ENCODE peak calls at places on chromosomes 12 and 14, in eight cellular contexts. N is Calu3, K is tibial artery, Y is GM13977, J is PC-9, V is stomach, I is cardiac fibroblast, S is endothelial cell. U is an unnamed sample.

GRCh38 chr12:40146800-40147797 is 41.2 kb upstream of the SLC2A13 start:
- DNase-seq in N (no peak), K (no peak), Y (no peak), J (no peak), V (no peak), I (no peak), S (no peak), U (no peak)

GRCh38 chr14:105075364-105076295 is 10.4 kb upstream of the GPR132 start:
- DNase-seq in N (no peak), K (no peak), Y (peak; percentile 88), J (no peak), V (no peak), I (no peak), S (no peak), U (peak; percentile 87)

GRCh38 chr14:94021416-94022157 is 4.6 kb upstream of the OTUB2 start:
- DNase-seq in N (no peak), K (no peak), Y (no peak), J (no peak), V (no peak), I (no peak), S (no peak), U (no peak)

GRCh38 chr12:110258466-110258865 is 22.6 kb upstream of the ATP2A2 start:
- DNase-seq in N (no peak), K (no peak), Y (no peak), J (no peak), V (no peak), I (no peak), S (no peak), U (no peak)

GRCh38 chr12:86233126-86233525 is 23.1 kb downstream of the MGAT4C start:
- DNase-seq in N (no peak), K (no peak), Y (no peak), J (no peak), V (no peak), I (no peak), S (no peak), U (no peak)

GRCh38 chr12:68240975-68241374 is 12.4 kb downstream of the IL22 start:
- DNase-seq in N (no peak), K (peak; percentile 27), Y (peak; percentile 67), J (no peak), V (no peak), I (peak; percentile 46), S (no peak), U (peak; percentile 66)

GRCh38 chr14:71856199-71856919 is 75.9 kb upstream of the RGS6 start:
- DNase-seq in N (no peak), K (no peak), Y (no peak), J (no peak), V (no peak), I (no peak), S (no peak), U (no peak)

GRCh38 chr12:108629824-108630476 is 3.7 kb downstream of the SELPLG start:
- DNase-seq in N (no peak), K (peak; percentile 20), Y (no peak), J (peak; percentile 58), V (no peak), I (peak; percentile 88), S (no peak), U (no peak)

GRCh38 chr12:25295361-25295760 is 44.6 kb upstream of the KRAS start:
- DNase-seq in N (no peak), K (no peak), Y (no peak), J (no peak), V (no peak), I (no peak), S (no peak), U (no peak)

GRCh38 chr14:68519788-68520187 is 273.1 kb downstream of the ZFP36L1 start:
- DNase-seq in N (no peak), K (no peak), Y (peak; percentile 31), J (no peak), V (no peak), I (no peak), S (no peak), U (peak; percentile 50)

GRCh38 chr12:113040722-113041168 is 15.8 kb upstream of the DTX1 start:
- DNase-seq in N (peak; percentile 76), K (peak; percentile 92), Y (no peak), J (peak; percentile 65), V (peak; percentile 44), I (peak; percentile 98), S (no peak), U (no peak)

GRCh38 chr14:99524804-99525698 is 43.8 kb downstream of the CCNK start:
- DNase-seq in N (peak; percentile 35), K (no peak), Y (no peak), J (no peak), V (peak; percentile 60), I (peak; percentile 51), S (no peak), U (no peak)

GRCh38 chr12:7114851-7115250 is 5.8 kb upstream of the C1RL start:
- DNase-seq in N (no peak), K (peak; percentile 13), Y (no peak), J (no peak), V (no peak), I (no peak), S (no peak), U (no peak)

DNA sequence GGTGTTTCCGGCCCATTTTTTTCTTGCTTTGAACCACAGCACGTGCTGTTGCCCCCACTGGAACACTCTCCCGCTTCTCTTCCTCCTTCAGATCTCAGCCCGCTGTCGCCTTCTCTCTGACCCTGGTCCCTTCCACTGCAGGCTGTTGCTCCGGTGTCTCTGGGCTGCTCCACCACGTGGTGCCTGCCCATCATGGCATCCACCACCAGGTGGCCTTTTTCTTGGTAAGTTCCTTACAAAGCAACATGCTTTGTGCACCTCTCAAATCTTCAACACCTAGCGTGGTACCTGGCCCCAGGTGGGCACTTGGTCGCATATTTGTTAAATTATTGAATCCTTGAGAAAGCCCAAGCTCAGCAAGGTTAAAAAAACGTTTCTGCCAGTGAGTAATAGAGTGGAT is 19.1 kb downstream of the TUNAR start:
- DNase-seq in N (peak; percentile 53), K (no peak), Y (peak; percentile 47), J (no peak), V (peak; percentile 42), I (no peak), S (peak; percentile 50), U (peak; percentile 53)
- TF ChIP-seq CTCF in N (peak; percentile 47), K (peak; percentile 4), Y (peak; percentile 26), J (peak; percentile 43), V (peak; percentile 36), I (no peak), S (peak; percentile 55), U (no peak)

GRCh38 chr12:31218203-31219025 is 107.5 kb downstream of the SINHCAF start:
- DNase-seq in N (no peak), K (no peak), Y (no peak), J (no peak), V (no peak), I (no peak), S (no peak), U (no peak)

GRCh38 chr12:31216479-31216878 is 109.5 kb downstream of the SINHCAF start:
- DNase-seq in N (no peak), K (no peak), Y (no peak), J (no peak), V (no peak), I (no peak), S (no peak), U (no peak)

GRCh38 chr12:31219521-31219920 is 106.4 kb downstream of the SINHCAF start:
- DNase-seq in N (no peak), K (no peak), Y (no peak), J (no peak), V (no peak), I (no peak), S (no peak), U (no peak)

GRCh38 chr12:31215521-31216232 is 110.3 kb downstream of the SINHCAF start:
- DNase-seq in N (no peak), K (no peak), Y (no peak), J (no peak), V (no peak), I (no peak), S (no peak), U (no peak)

DNA sequence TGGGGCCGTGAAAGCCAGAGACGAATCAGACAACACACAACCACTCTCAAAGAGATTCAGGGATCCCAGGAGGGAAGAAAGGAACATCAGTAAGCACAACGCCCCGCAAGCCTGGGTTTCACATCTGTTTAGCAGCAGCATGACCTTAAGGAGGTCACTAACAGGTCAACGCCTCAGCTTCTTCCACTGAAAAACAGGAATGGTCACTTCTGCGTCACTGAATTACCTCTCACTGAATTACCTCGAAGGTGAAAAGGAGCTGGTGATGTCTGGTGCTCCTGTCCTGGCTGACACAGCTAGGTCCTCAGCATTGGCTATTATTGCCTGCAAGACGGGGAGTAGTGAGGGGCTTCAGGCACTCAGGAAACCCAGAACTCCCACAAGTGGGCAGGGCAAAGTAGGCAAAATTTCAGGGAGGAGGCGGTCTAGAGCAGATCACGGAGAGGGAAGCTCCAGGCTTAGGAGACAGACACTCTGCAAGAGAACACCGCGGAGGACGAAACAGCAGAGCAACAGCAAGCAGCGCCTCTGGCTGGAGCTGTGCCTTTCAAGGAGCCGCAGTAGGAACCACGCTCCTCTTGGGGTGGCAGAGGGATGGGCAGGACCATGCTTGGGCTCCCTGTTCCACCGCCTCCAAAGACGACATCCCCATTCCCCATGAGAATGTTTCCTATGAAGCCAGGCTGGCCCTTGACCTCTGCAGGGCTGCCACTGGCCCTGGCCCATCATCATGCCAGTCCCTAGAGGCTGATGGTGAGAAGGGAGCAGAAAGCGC is 108.4 kb downstream of the SINHCAF start:
- DNase-seq in N (no peak), K (no peak), Y (no peak), J (peak; percentile 29), V (no peak), I (no peak), S (no peak), U (no peak)
- TF ChIP-seq CTCF in N (no peak), K (no peak), Y (no peak), J (no peak), V (no peak), I (no peak), S (no peak), U (no peak)

DNA sequence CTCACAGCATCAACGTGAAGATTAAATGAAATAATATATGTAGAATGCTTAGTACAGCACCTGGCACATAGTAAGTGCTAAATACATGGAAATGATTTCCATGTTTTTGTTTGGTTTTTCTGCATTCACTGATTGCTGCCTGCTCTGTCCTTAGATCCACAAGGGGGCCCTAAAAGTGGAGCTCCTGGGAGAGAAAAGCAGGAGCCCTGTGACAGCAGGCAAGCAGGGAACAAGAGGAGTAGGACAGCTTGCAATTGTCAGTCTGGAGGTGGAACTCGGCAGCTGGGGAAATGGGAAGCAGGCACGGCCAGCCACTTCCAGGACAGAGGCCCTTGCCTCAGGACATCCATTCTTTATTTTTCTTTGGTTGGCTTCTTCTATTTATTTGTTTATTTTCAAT is 292.9 kb downstream of the BMP4 start:
- DNase-seq in N (peak; percentile 28), K (no peak), Y (no peak), J (no peak), V (no peak), I (peak; percentile 35), S (peak; percentile 29), U (no peak)
- TF ChIP-seq CTCF in N (no peak), K (no peak), Y (no peak), J (peak; percentile 56), V (no peak), I (peak; percentile 52), S (no peak), U (no peak)

DNA sequence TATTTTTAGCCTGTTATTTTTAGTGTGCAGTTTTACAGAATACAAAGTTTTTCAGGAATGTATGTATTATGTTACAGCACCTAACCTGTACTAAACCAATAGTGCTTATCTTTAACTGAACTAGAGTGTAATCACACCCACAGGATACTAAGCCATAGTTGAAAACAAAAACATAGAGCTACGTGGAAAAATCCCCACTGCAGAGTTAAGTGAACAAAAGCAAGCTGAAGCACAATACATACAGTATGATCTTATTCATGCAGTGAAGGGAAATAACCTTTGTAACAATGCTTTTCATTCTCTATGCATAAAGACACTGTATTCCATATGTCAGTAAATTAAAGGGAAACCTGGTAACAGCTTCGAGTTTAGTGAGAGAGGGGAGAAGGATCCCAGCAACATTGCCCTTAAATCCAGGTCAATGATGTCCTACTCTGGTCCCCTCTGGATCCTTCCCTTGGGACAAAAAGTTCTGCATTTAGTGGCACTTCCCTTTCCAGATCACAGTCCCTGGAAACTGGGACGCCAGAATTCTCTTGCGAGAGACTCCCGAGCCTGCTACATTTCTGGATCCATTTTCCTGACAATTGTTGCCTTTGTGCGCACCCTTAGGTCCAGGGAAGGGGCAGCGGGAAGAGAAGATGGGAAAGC is 121.3 kb upstream of the CCND2 start:
- DNase-seq in N (no peak), K (no peak), Y (no peak), J (no peak), V (no peak), I (no peak), S (no peak), U (no peak)
- TF ChIP-seq CTCF in N (no peak), K (no peak), Y (no peak), J (no peak), V (no peak), I (no peak), S (no peak), U (no peak)

U was measured in GM13976.